ENCODE peak calls at places on chromosome 22, in six cellular contexts. K is epithelial cell of esophagus; A is CD8-positive, alpha-beta T cell; Y is endothelial cell of umbilical vein; L is keratinocyte; Q is AG10803. Z is an unnamed sample.
A peak's percentile ranks its signal among the peaks of the same experiment; 100 is the strongest.

GRCh38 chr22:46075764-46076531 is 74.4 kb upstream of the PPARA start:
- DNase-seq in L (no peak), Y (no peak), K (no peak), A (no peak), Q (no peak), Z (peak; percentile 31)

GRCh38 chr22:20563464-20563906 is 56.1 kb downstream of the MED15 start:
- DNase-seq in A (no peak), Q (no peak), L (no peak), K (no peak), Y (no peak), Z (no peak)

GRCh38 chr22:45880091-45880651 is 96.8 kb downstream of the WNT7B start:
- DNase-seq in L (no peak), Y (no peak), K (no peak), A (no peak), Q (no peak), Z (no peak)

GRCh38 chr22:46934746-46935491 is 172.5 kb downstream of the TBC1D22A start:
- DNase-seq in L (peak; percentile 60), Q (peak; percentile 84), K (peak; percentile 98), A (no peak), Y (peak; percentile 81), Z (no peak)

GRCh38 chr22:44497218-44497903 is 672 bp downstream of the RTL6 start:
- DNase-seq in Y (peak; percentile 16), L (no peak), A (no peak), Q (peak; percentile 22), K (no peak), Z (peak; percentile 61)

GRCh38 chr22:42645938-42646568 is 3.1 kb downstream of the CYB5R3 start:
- DNase-seq in Q (no peak), A (no peak), K (no peak), Y (no peak), L (no peak), Z (peak; percentile 60)

GRCh38 chr22:21030032-21030431 is 2.3 kb downstream of the SLC7A4 start:
- DNase-seq in Y (no peak), K (no peak), Q (no peak), L (no peak), A (no peak), Z (no peak)

GRCh38 chr22:44175676-44176075 is 5.0 kb upstream of the PARVG start:
- DNase-seq in A (no peak), L (no peak), Y (no peak), K (no peak), Q (no peak), Z (no peak)

GRCh38 chr22:30212363-30212995 is 34.1 kb downstream of the LIF start:
- DNase-seq in K (peak; percentile 96), Y (peak; percentile 60), L (peak; percentile 82), A (no peak), Q (peak; percentile 92), Z (no peak)

GRCh38 chr22:50012201-50013181 is at the start of gene IL17REL:
- DNase-seq in K (no peak), Q (peak; percentile 5), A (no peak), L (no peak), Y (no peak), Z (peak; percentile 53)
- TF ChIP-seq CTCF in K (no peak), Q (peak; percentile 28), A (no peak), L (peak; percentile 26), Y (no peak), Z (no peak)

GRCh38 chr22:38074181-38075104 is 9.5 kb downstream of the SLC16A8 start:
- DNase-seq in Q (peak; percentile 37), A (no peak), L (peak; percentile 19), Y (no peak), K (peak; percentile 41), Z (peak; percentile 42)
- TF ChIP-seq CTCF in Q (peak; percentile 55), A (no peak), L (peak; percentile 89), Y (peak; percentile 41), K (peak; percentile 57), Z (no peak)

GRCh38 chr22:38843201-38843715 is 570 bp downstream of the NPTXR start:
- DNase-seq in K (peak; percentile 63), L (no peak), A (peak; percentile 62), Y (peak; percentile 64), Q (peak; percentile 70), Z (no peak)
- TF ChIP-seq CTCF in K (peak; percentile 14), L (peak; percentile 56), A (no peak), Y (peak; percentile 21), Q (peak; percentile 16), Z (no peak)

GRCh38 chr22:19488884-19489843 is 9.4 kb downstream of the CDC45 start:
- DNase-seq in Q (peak; percentile 14), A (no peak), Y (peak; percentile 25), K (peak; percentile 32), L (no peak), Z (peak; percentile 28)
- TF ChIP-seq CTCF in Q (peak; percentile 22), A (no peak), Y (no peak), K (peak; percentile 45), L (no peak), Z (no peak)

DNA sequence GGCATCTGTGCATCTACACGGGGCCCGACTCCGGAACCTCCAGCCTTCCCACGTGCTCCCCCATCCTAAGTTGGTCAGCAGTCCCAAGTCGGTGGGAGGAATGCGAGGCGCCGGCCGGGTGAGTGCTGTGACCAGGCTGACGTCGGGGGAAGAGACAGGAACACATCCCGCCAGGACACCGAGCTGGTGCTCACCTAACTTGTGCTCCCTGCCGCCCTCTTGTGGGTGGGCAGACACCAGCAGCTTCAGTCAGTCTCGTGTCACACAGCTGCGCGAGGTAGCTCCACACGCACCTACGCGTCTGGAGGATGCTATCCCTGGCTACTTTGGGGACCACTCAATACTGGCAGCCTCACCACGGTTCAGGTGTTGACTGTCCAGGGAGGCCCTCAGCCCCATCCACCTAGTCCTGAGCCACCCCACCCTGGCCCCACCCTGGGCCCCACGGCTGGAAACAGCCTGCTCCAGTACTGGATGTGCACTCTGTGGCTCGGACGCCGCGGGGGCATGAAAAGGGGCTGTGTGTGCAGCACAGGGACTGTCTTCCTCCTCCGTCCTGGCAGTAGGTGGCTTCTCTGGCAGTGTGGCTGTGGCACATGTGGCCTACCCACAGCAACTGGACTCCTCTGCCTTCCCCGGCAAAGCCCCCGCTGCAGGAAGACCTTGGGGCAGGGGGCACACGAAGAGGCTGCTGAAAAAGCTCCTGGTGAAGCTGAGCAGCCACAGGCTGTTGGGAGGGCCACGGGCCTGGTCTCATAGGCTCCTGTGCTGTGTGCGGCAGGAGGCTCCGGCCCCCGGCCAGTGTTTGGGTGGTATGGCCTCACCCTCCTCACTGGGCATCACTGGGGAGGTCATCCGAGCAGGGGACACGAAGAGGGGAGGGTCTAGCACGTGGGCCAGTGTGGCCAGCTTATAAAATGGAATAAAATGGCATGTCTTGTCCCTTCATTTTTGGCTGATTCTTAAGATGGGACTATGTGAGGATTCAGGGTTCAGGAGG is 11.2 kb upstream of the BID start:
- DNase-seq in A (peak; percentile 76), K (peak; percentile 68), Y (peak; percentile 11), Q (peak; percentile 44), L (no peak), Z (peak; percentile 89)
- TF ChIP-seq CTCF in A (peak; percentile 74), K (peak; percentile 73), Y (peak; percentile 42), Q (peak; percentile 74), L (peak; percentile 95), Z (peak; percentile 50)

DNA sequence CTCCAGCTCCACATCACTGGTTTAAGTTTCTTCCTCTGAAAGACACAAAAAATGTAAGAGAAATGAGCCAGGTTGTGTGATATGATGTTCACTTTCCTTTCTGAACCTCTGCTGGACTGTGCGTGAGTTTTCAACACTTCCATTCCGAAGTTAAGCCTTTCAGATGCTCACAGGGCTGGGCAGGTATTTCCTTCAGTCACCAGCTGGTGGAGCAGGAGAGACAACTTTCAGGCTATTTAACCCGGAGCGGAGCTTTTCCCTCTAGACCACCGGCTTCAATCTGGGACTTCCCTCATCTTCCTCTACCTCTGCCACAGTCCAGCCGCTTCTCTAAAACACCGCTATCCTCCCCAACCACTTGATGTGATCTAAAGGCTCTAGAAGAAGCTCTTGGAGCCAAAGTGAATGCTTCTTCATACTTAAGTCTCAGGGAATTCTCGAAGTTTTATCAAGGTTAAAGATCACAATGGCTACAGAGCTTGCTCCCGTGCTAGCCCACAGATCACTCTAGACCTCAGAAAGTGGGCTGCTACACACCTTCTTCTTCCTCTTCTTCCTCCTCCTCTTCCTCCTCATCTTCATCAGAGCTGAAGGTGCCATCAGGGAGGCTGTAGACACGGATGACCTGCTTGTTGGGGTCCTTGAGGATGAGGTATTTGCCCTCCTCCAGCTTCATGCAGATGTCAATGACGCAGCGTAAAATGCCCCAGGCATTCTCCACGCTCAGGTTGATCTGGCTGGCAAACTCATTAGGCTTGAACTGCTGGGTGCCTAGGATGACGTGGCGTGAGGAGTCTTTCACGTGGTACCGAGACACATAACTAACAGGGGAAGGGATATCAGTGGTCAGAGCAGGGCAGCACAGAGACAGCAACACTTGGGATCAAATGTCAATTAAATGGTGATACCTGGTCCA is 4.4 kb upstream of the FOXRED2 start:
- DNase-seq in A (peak; percentile 41), L (no peak), Y (peak; percentile 52), K (peak; percentile 62), Q (peak; percentile 48), Z (peak; percentile 60)
- TF ChIP-seq CTCF in A (peak; percentile 28), L (peak; percentile 58), Y (peak; percentile 53), K (peak; percentile 83), Q (peak; percentile 76), Z (no peak)

DNA sequence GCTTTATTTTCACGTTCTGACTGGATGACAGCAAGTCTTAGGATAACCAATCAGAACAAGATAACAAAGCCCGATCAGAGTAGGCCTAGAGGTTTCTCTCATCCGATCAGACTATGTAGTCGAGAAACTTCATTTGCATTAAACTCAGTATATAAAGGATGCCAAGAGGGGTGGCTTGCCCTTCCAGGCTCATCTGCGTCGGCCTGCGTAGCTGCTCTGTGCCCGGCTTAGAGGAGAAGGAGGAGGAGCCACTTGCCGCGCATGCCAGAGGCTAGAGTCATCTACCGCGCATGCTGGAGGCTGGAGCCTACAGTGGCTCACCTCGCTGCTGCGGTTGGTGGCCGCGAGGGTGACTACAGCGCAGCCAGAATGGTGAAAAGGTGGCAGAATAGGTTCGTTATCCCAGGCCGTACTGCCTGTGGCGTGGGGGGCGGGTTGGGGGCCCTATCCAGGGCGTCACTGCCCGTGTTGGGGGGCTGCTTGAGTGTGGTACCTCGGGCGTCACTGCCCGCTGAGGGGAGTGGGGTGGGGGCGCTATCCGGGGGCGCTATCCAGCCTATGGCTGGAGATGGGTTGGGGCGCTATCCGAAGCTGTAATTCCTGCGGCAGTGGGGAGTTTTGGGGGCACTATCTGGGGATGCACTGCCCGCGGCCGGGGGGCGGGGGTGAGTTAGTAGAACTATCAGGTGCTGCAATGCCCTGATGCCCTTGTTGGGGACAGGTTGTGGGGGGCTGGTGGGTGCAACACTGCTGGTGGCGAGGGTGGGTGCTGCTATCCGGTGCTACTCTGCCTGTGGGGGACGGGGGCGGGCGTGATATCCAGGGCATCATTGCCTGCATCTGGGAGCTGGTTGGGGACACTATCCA is at the start of gene RFPL2:
- DNase-seq in K (peak; percentile 32), Y (peak; percentile 17), A (no peak), Q (peak; percentile 1), L (no peak), Z (no peak)
- TF ChIP-seq CTCF in K (no peak), Y (no peak), A (no peak), Q (no peak), L (no peak), Z (no peak)

GRCh38 chr22:22578702-22579424 is 19.8 kb upstream of the PRAME start:
- DNase-seq in L (no peak), K (peak; percentile 9), Q (peak; percentile 41), A (no peak), Y (no peak), Z (no peak)

GRCh38 chr22:22573047-22573889 is 14.2 kb upstream of the PRAME start:
- DNase-seq in A (no peak), Q (no peak), K (no peak), Y (no peak), L (no peak), Z (no peak)

GRCh38 chr22:22574361-22574760 is 15.3 kb upstream of the PRAME start:
- DNase-seq in A (no peak), L (no peak), Y (no peak), K (no peak), Q (no peak), Z (no peak)

GRCh38 chr22:22576989-22577427 is 17.9 kb upstream of the PRAME start:
- DNase-seq in L (no peak), Y (no peak), K (no peak), Q (no peak), A (no peak), Z (no peak)

GRCh38 chr22:22576244-22576988 is 17.4 kb upstream of the PRAME start:
- DNase-seq in K (peak; percentile 45), A (no peak), L (no peak), Q (peak; percentile 29), Y (peak; percentile 31), Z (peak; percentile 61)
- TF ChIP-seq CTCF in K (peak; percentile 77), A (peak; percentile 67), L (peak; percentile 74), Q (peak; percentile 70), Y (peak; percentile 82), Z (peak; percentile 68)